ENCODE peak calls at places on chromosomes 11 and 22, in six cellular contexts. K, T, I, W, C and A are unnamed samples.

GRCh38 chr11:104337273-104337672 is 173.3 kb upstream of the PDGFD start:
- DNase-seq in C (no peak), K (no peak), W (no peak), T (no peak), I (no peak), A (no peak)

GRCh38 chr11:130675456-130675855 is 227.0 kb downstream of the ADAMTS15 start:
- DNase-seq in K (no peak), W (no peak), C (no peak), I (peak; percentile 84), T (no peak), A (no peak)

GRCh38 chr11:14973621-14974020 is 1.5 kb upstream of the CALCA start:
- DNase-seq in I (peak; percentile 76), K (no peak), W (peak; percentile 55), C (peak; percentile 65), T (no peak), A (no peak)

GRCh38 chr22:37234736-37235711 is 9.0 kb downstream of the RAC2 start:
- DNase-seq in C (no peak), I (no peak), K (no peak), W (no peak), T (no peak), A (no peak)

GRCh38 chr11:116691779-116692178 is 81.0 kb downstream of the BUD13 start:
- DNase-seq in T (peak; percentile 23), K (peak; percentile 50), W (peak; percentile 58), C (peak; percentile 75), I (no peak), A (peak; percentile 46)

GRCh38 chr11:12868315-12869073 is 140.6 kb upstream of the RASSF10 start:
- DNase-seq in W (no peak), C (no peak), K (no peak), I (no peak), T (no peak), A (no peak)

GRCh38 chr11:70511345-70511744 is 113.0 kb downstream of the CTTN start:
- DNase-seq in K (no peak), C (no peak), W (no peak), I (no peak), T (no peak), A (no peak)

GRCh38 chr11:105960252-105961245 is 61.5 kb downstream of the MSANTD4 start:
- DNase-seq in K (no peak), C (peak; percentile 39), T (no peak), W (no peak), I (peak; percentile 52), A (no peak)

GRCh38 chr11:17208257-17208999 is 642 bp upstream of the PIK3C2A start:
- DNase-seq in I (no peak), K (peak; percentile 68), C (peak; percentile 86), T (peak; percentile 83), W (peak; percentile 80), A (peak; percentile 74)